ENCODE peak calls at places on chromosomes 11 and 22, in eight cellular contexts. K, X, E, M, V, T, W and H are unnamed samples.

GRCh38 chr22:44793506-44794225 is 41.3 kb downstream of the ARHGAP8 start:
- DNase-seq in K (no peak), X (no peak), E (no peak), M (no peak), V (no peak), T (no peak), W (no peak), H (no peak)

GRCh38 chr11:130706572-130706971 is 209.7 kb downstream of the SNX19 start:
- DNase-seq in K (peak), X (no peak), E (no peak), M (no peak), V (no peak), T (no peak), W (no peak), H (peak)

GRCh38 chr11:64643258-64643881 is 52.4 kb downstream of the SLC22A12 start:
- DNase-seq in K (no peak), X (no peak), E (no peak), M (no peak), V (no peak), T (peak), W (no peak), H (no peak)

GRCh38 chr11:69703711-69704507 is at the start of gene FGF19:
- DNase-seq in K (no peak), X (no peak), E (no peak), M (no peak), V (no peak), T (peak), W (no peak), H (no peak)

GRCh38 chr11:109085708-109086373 is 336.1 kb upstream of the C11orf87 start:
- DNase-seq in K (peak), X (no peak), E (no peak), M (peak), V (no peak), T (no peak), W (no peak), H (no peak)

GRCh38 chr11:118338637-118339061 is 3.9 kb downstream of the CD3D start:
- DNase-seq in K (no peak), X (no peak), E (no peak), M (no peak), V (no peak), T (no peak), W (no peak), H (no peak)

GRCh38 chr22:17606472-17606871 is 22.1 kb downstream of the ATP6V1E1 start:
- DNase-seq in K (peak), X (no peak), E (no peak), M (no peak), V (no peak), T (no peak), W (no peak), H (no peak)

GRCh38 chr11:92295175-92296137 is 70.8 kb downstream of the FAT3 start:
- DNase-seq in K (no peak), X (no peak), E (no peak), M (no peak), V (peak), T (no peak), W (no peak), H (no peak)

GRCh38 chr11:75428989-75429640 is 3.9 kb downstream of the KLHL35 start:
- DNase-seq in K (no peak), X (no peak), E (no peak), M (no peak), V (no peak), T (no peak), W (no peak), H (no peak)

GRCh38 chr11:75431533-75432525 is 1.2 kb downstream of the KLHL35 start:
- DNase-seq in K (no peak), X (no peak), E (no peak), M (no peak), V (no peak), T (peak), W (no peak), H (no peak)

GRCh38 chr11:75429641-75429901 is 3.4 kb downstream of the KLHL35 start:
- DNase-seq in K (no peak), X (no peak), E (no peak), M (no peak), V (no peak), T (no peak), W (no peak), H (no peak)

GRCh38 chr11:75430692-75431532 is 2.1 kb downstream of the KLHL35 start:
- DNase-seq in K (no peak), X (no peak), E (no peak), M (no peak), V (no peak), T (no peak), W (no peak), H (no peak)

GRCh38 chr11:75429902-75430691 is 2.9 kb downstream of the KLHL35 start:
- DNase-seq in K (peak), X (peak), E (peak), M (no peak), V (no peak), T (peak), W (peak), H (peak)
- TF ChIP-seq CTCF in K (no peak), X (no peak), E (no peak), M (no peak), V (no peak), T (no peak), W (no peak), H (no peak)

GRCh38 chr11:2077061-2077802 is 62.0 kb downstream of the IGF2 start:
- DNase-seq in K (peak), X (no peak), E (no peak), M (no peak), V (peak), T (no peak), W (no peak), H (no peak)

GRCh38 chr11:2076441-2076840 is 62.7 kb downstream of the IGF2 start:
- DNase-seq in K (no peak), X (no peak), E (no peak), M (no peak), V (no peak), T (no peak), W (no peak), H (no peak)

GRCh38 chr11:2071748-2072385 is 67.3 kb downstream of the IGF2 start:
- DNase-seq in K (no peak), X (no peak), E (no peak), M (no peak), V (no peak), T (no peak), W (no peak), H (no peak)

GRCh38 chr11:2072551-2073261 is 66.5 kb downstream of the IGF2 start:
- DNase-seq in K (no peak), X (no peak), E (no peak), M (no peak), V (no peak), T (no peak), W (no peak), H (no peak)

GRCh38 chr11:2074266-2074825 is 64.8 kb downstream of the IGF2 start:
- DNase-seq in K (no peak), X (no peak), E (no peak), M (no peak), V (no peak), T (peak), W (no peak), H (no peak)
- TF ChIP-seq CTCF in K (no peak), X (no peak), E (no peak), M (no peak), V (peak), T (peak), W (peak), H (peak)

GRCh38 chr11:107592813-107593212 is 1.9 kb downstream of the ELMOD1 start:
- DNase-seq in K (no peak), X (no peak), E (no peak), M (no peak), V (no peak), T (no peak), W (no peak), H (no peak)

GRCh38 chr11:107592256-107592655 is 1.3 kb downstream of the ELMOD1 start:
- DNase-seq in K (no peak), X (no peak), E (no peak), M (no peak), V (no peak), T (no peak), W (no peak), H (no peak)

GRCh38 chr11:107590460-107591097 is 368 bp upstream of the ELMOD1 start:
- DNase-seq in K (no peak), X (no peak), E (no peak), M (no peak), V (no peak), T (peak), W (no peak), H (no peak)

GRCh38 chr11:107591098-107591445 is at the start of gene ELMOD1:
- DNase-seq in K (no peak), X (peak), E (no peak), M (no peak), V (peak), T (peak), W (peak), H (no peak)

DNA sequence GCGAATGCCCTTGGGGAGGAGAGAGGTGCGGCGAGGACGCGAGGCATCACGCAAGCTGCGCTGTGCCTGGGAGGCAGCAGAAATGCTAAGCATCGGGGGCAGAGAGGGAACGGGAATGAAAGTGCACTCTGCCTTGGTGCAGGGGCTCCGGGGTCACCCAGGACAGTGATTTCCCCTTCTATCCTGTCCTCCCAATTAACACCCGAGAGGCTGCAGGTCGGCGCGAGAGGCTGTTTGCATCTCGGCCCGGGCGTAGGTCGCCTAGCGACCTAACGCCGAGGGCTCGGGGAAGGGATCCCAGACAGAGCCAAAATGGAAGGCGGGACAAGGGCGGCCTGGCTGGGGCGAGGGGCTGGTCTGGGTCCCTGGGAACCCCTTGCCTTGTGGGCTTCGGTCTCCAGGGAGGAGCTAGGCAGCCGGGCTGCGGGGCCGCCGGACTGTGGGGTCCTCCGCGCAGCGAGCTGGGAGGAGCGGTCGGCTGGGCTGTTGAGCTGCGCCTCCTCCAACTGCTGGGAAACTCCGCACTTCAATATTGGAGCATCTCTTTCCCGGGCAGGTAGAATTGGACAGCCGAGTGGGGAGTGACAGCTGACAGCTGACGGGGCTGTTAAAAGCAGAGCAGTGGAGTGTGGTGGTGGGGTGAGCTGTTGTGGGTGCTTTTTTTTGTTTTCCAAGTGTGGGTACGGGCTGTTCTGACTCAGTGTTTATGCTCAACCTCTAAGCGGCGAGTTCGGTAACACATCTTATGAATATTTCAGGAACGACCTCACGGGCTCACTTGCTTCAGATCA is 694 bp downstream of the ELMOD1 start:
- DNase-seq in K (no peak), X (no peak), E (no peak), M (no peak), V (no peak), T (peak), W (peak), H (no peak)
- TF ChIP-seq CTCF in K (no peak), X (no peak), E (no peak), M (no peak), V (no peak), T (no peak), W (no peak), H (no peak)

DNA sequence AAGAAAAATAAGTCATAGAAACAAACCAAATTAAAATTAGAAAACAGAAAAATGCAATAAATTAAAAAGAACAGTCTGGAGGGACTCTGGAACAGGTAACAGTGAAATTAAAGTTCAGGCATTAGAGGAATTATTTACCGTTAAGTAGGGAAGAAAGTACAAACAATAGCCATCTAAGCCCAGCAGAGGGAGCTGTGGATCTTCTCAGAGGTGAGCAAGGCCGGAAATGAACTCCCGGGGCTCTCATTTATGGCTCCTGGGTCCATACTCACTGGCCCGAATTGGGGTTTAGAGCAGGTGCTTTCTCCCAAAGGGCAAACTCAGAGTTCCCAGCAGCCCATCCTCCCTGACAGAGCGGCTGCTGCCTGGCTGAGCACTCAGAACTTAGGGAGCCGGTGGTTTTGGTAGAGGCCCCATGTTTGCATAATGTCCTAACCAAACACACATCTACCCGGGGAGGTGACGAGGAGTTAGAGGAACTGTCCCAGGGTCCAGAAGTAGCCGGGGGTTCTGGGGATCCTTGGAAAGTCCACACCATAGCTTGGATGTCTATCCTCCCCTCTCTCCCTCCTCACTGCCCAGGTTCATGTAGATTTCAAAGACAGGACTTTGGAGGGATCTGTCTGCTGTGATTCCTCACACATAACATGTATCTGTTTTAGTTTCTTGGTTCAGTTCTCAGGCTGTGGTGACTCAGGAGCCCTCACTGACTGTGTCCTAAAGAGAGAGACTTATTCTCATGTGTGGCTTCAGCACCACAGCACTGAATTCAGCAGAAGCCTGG is 87.7 kb upstream of the VPREB1 start:
- DNase-seq in K (peak), X (peak), E (peak), M (peak), V (peak), T (peak), W (peak), H (no peak)
- TF ChIP-seq CTCF in K (peak), X (peak), E (peak), M (peak), V (peak), T (peak), W (peak), H (peak)

DNA sequence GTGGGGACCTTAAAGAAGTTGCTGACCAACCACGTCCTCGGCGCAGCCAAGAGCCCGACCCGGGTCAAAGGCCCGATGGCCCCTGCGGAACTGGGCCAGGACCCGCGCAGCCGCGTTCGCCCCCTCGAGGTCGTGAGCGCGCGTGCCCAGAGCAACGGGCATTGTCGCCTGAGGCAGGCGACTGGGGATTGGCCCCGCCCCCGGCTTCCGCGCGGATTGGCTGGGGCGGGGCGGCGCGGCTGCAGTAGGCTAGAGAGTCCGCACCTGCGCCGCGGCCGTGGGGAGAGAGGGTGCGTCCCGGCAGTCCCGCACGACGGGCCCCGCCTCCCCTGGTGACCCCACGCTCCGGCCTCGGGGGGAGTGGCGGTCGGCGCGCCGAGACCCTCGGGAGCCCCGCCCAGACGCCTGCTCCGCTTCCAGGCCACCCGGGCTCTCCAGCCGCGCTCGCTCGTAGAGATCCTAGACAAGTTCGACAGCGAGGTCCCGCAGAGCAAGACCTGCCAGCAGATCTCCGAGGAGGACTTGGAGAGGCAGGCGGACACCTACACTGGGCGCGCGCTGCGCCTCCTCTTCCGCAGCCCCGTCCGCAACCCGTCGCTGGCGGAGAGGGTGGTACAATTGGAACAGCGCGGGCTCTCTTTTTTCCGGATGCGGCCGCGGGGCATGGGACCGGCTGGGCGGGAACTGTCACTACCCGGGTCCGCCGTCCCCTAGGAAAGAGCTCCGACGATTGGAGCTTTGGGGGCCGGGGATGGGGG is 8.3 kb upstream of the PPIL2 start:
- DNase-seq in K (no peak), X (no peak), E (peak), M (no peak), V (no peak), T (peak), W (peak), H (no peak)
- TF ChIP-seq CTCF in K (peak), X (no peak), E (no peak), M (no peak), V (no peak), T (no peak), W (peak), H (no peak)

GRCh38 chr11:72454791-72455190 is 20.5 kb upstream of the CLPB start:
- DNase-seq in K (no peak), X (no peak), E (no peak), M (no peak), V (no peak), T (peak), W (no peak), H (no peak)
- TF ChIP-seq CTCF in K (no peak), X (no peak), E (no peak), M (no peak), V (peak), T (no peak), W (no peak), H (no peak)

GRCh38 chr11:2208691-2209369 is 37.2 kb upstream of the TH start:
- DNase-seq in K (no peak), X (peak), E (no peak), M (no peak), V (no peak), T (no peak), W (peak), H (peak)
- TF ChIP-seq CTCF in K (no peak), X (no peak), E (no peak), M (no peak), V (peak), T (no peak), W (peak), H (no peak)

GRCh38 chr11:17547932-17548331 is 873 bp downstream of the OTOG start:
- DNase-seq in K (no peak), X (no peak), E (no peak), M (no peak), V (no peak), T (peak), W (no peak), H (no peak)

GRCh38 chr11:17546240-17546639 is 819 bp upstream of the OTOG start:
- DNase-seq in K (no peak), X (no peak), E (no peak), M (no peak), V (no peak), T (no peak), W (no peak), H (no peak)

GRCh38 chr11:17547051-17547577 is at the start of gene OTOG:
- DNase-seq in K (no peak), X (no peak), E (no peak), M (no peak), V (no peak), T (peak), W (no peak), H (no peak)

GRCh38 chr11:17550455-17551346 is 3.6 kb downstream of the OTOG start:
- DNase-seq in K (no peak), X (no peak), E (no peak), M (no peak), V (no peak), T (no peak), W (no peak), H (no peak)

GRCh38 chr11:17548444-17548843 is 1.4 kb downstream of the OTOG start:
- DNase-seq in K (no peak), X (no peak), E (no peak), M (no peak), V (no peak), T (no peak), W (no peak), H (no peak)
- TF ChIP-seq CTCF in K (no peak), X (no peak), E (no peak), M (no peak), V (peak), T (no peak), W (peak), H (no peak)